ENCODE peak calls at places on chromosomes 12 and 14, in five cellular contexts. One of them, this sample, is unnamed.
A peak's percentile ranks its signal among the peaks of the same experiment; 100 is the strongest.

GRCh38 chr14:62187265-62187664 is 425.0 kb downstream of the SNAPC1 start:
- DNase-seq in mesendoderm: peak; percentile 89
- DNase-seq in IMR-90: no peak
- DNase-seq in H1: no peak
- DNase-seq in neuronal stem cell: peak; percentile 24
- DNase-seq in this sample: peak; percentile 52

GRCh38 chr12:126780343-126780742 is 1486.6 kb upstream of the TMEM132C start:
- DNase-seq in mesendoderm: no peak
- DNase-seq in H1: no peak
- DNase-seq in neuronal stem cell: no peak
- DNase-seq in IMR-90: no peak
- DNase-seq in this sample: no peak

GRCh38 chr14:99174081-99174851 is 97.7 kb downstream of the BCL11B start:
- DNase-seq in H1: peak; percentile 68
- DNase-seq in neuronal stem cell: no peak
- DNase-seq in mesendoderm: no peak
- DNase-seq in IMR-90: no peak
- DNase-seq in this sample: peak; percentile 85

GRCh38 chr12:105409881-105410471 is 79.5 kb downstream of the C12orf75 start:
- DNase-seq in IMR-90: no peak
- DNase-seq in H1: no peak
- DNase-seq in neuronal stem cell: no peak
- DNase-seq in mesendoderm: no peak
- DNase-seq in this sample: no peak

GRCh38 chr12:124678421-124678893 is 111.0 kb upstream of the NCOR2 start:
- DNase-seq in IMR-90: no peak
- DNase-seq in neuronal stem cell: no peak
- DNase-seq in H1: no peak
- DNase-seq in mesendoderm: no peak
- DNase-seq in this sample: no peak

GRCh38 chr12:67483871-67484554 is 164.5 kb upstream of the DYRK2 start:
- DNase-seq in IMR-90: no peak
- DNase-seq in mesendoderm: no peak
- DNase-seq in neuronal stem cell: no peak
- DNase-seq in H1: no peak
- DNase-seq in this sample: no peak

GRCh38 chr12:14258468-14258947 is 107.0 kb upstream of the ATF7IP start:
- DNase-seq in mesendoderm: peak; percentile 42
- DNase-seq in IMR-90: peak; percentile 7
- DNase-seq in neuronal stem cell: no peak
- DNase-seq in H1: no peak
- DNase-seq in this sample: no peak

GRCh38 chr12:109329710-109330109 is 18.0 kb upstream of the MYO1H start:
- DNase-seq in H1: no peak
- DNase-seq in IMR-90: no peak
- DNase-seq in mesendoderm: no peak
- DNase-seq in neuronal stem cell: no peak
- DNase-seq in this sample: no peak

GRCh38 chr14:101217972-101218371 is 314.4 kb upstream of the RTL1 start:
- DNase-seq in IMR-90: no peak
- DNase-seq in H1: peak; percentile 11
- DNase-seq in mesendoderm: no peak
- DNase-seq in neuronal stem cell: no peak
- DNase-seq in this sample: no peak

GRCh38 chr12:55624056-55624455 is 12.6 kb upstream of the OR10P1 start:
- DNase-seq in mesendoderm: no peak
- DNase-seq in neuronal stem cell: no peak
- DNase-seq in H1: no peak
- DNase-seq in IMR-90: no peak
- DNase-seq in this sample: no peak

GRCh38 chr14:23544511-23545447 is 6.8 kb downstream of the ZFHX2 start:
- DNase-seq in neuronal stem cell: no peak
- DNase-seq in H1: peak; percentile 81
- DNase-seq in mesendoderm: peak; percentile 80
- DNase-seq in IMR-90: no peak
- DNase-seq in this sample: peak; percentile 91

GRCh38 chr14:100028990-100029677 is 36.1 kb upstream of the EVL start:
- DNase-seq in IMR-90: peak; percentile 74
- DNase-seq in neuronal stem cell: no peak
- DNase-seq in H1: no peak
- DNase-seq in mesendoderm: no peak
- DNase-seq in this sample: no peak

GRCh38 chr12:56079729-56080555 is at the start of gene ERBB3:
- DNase-seq in IMR-90: peak; percentile 81
- DNase-seq in H1: peak; percentile 87
- DNase-seq in mesendoderm: peak; percentile 93
- DNase-seq in neuronal stem cell: peak; percentile 56
- DNase-seq in this sample: peak; percentile 93

GRCh38 chr14:63493246-63493645 is 49.9 kb downstream of the PPP2R5E start:
- DNase-seq in neuronal stem cell: peak; percentile 18
- DNase-seq in H1: no peak
- DNase-seq in IMR-90: peak; percentile 33
- DNase-seq in mesendoderm: peak; percentile 76
- DNase-seq in this sample: no peak

GRCh38 chr12:6038160-6038559 is 86.3 kb downstream of the VWF start:
- DNase-seq in IMR-90: peak; percentile 76
- DNase-seq in mesendoderm: peak; percentile 94
- DNase-seq in neuronal stem cell: peak; percentile 69
- DNase-seq in H1: peak; percentile 72
- DNase-seq in this sample: peak; percentile 95

GRCh38 chr12:6037459-6037858 is 87.0 kb downstream of the VWF start:
- DNase-seq in H1: no peak
- DNase-seq in IMR-90: no peak
- DNase-seq in mesendoderm: no peak
- DNase-seq in neuronal stem cell: no peak
- DNase-seq in this sample: no peak

GRCh38 chr12:6042447-6042846 is 82.0 kb downstream of the VWF start:
- DNase-seq in mesendoderm: no peak
- DNase-seq in H1: no peak
- DNase-seq in neuronal stem cell: no peak
- DNase-seq in IMR-90: no peak
- DNase-seq in this sample: no peak

GRCh38 chr12:6041891-6042290 is 82.6 kb downstream of the VWF start:
- DNase-seq in IMR-90: peak; percentile 62
- DNase-seq in mesendoderm: no peak
- DNase-seq in H1: no peak
- DNase-seq in neuronal stem cell: no peak
- DNase-seq in this sample: no peak

DNA sequence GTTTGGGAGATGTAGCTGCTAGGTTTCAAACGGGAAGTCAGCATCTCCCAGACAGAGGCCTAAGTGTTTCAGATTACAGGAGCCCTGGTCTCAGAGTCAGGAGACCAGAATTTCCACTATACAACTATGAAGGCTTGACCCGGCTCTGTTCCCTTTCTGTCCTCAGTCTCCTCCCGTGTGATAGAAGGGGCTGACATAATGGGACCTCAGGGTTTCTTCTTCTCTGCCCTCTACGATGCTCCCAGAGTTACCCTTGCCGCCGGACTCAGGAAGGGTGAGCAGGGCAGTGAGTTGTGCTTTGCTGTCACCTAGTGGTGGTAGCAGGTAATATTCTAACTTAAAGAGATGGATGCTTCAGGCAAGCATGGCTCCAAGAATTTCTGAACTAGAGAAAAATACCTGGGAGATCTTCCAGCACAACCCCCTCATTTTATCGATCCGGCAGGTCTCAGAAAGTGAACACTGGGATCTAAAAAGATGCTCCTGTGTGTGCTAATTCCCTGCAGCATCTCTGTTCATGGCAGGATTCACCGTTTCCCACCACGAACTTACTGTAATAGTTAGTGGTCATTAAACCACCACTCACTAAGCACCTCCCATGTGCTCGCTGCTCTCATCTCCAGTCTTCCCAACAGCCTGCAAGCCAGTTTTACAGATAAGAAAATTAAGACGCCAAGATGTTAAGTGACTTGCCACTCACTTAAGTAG is 84.4 kb downstream of the VWF start:
- DNase-seq in mesendoderm: peak; percentile 85
- DNase-seq in IMR-90: peak; percentile 74
- DNase-seq in neuronal stem cell: no peak
- DNase-seq in H1: peak; percentile 69
- DNase-seq in this sample: peak; percentile 84
- H4K8ac ChIP-seq in mesendoderm: no peak overlapping the region
- H4K8ac ChIP-seq in IMR-90: no peak overlapping the region
- H4K8ac ChIP-seq in neuronal stem cell: no peak overlapping the region
- H4K8ac ChIP-seq in H1: no peak overlapping the region
- H4K8ac ChIP-seq in this sample: peak overlapping the region; percentile 2

GRCh38 chr12:115404761-115405470 is 720.9 kb upstream of the TBX3 start:
- DNase-seq in neuronal stem cell: no peak
- DNase-seq in IMR-90: peak; percentile 92
- DNase-seq in H1: no peak
- DNase-seq in mesendoderm: no peak
- DNase-seq in this sample: no peak
- H2AK5ac ChIP-seq in neuronal stem cell: no peak overlapping the region
- H2AK5ac ChIP-seq in IMR-90: peak overlapping the region; percentile 73
- H2AK5ac ChIP-seq in H1: no peak overlapping the region
- H2AK5ac ChIP-seq in mesendoderm: no peak overlapping the region
- H2AK5ac ChIP-seq in this sample: no peak overlapping the region

DNA sequence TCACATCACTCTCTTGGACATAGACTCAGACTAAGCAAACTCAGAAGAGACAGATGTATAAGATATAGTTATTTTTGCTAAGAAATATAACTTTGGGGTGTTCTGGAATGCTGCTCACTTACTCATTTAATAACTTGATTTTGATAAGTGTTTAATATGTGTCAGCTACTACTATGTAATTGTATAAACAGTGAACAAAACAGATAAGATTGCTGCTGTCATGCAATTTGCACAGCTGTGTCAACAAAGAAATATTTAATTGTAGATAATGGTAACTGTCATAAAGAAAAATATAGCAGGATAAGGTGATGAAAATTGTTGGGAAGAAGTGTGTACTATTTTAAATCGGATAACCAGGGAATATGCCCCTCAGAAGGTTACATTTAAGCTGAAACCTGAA is 84.1 kb upstream of the ZDHHC17 start:
- DNase-seq in mesendoderm: no peak
- DNase-seq in IMR-90: peak; percentile 45
- DNase-seq in H1: no peak
- DNase-seq in neuronal stem cell: no peak
- DNase-seq in this sample: no peak
- H4K8ac ChIP-seq in mesendoderm: no peak overlapping the region
- H4K8ac ChIP-seq in IMR-90: no peak overlapping the region
- H4K8ac ChIP-seq in H1: no peak overlapping the region
- H4K8ac ChIP-seq in neuronal stem cell: no peak overlapping the region
- H4K8ac ChIP-seq in this sample: no peak overlapping the region

GRCh38 chr14:68632591-68632895 is 160.3 kb downstream of the ZFP36L1 start:
- DNase-seq in IMR-90: no peak
- DNase-seq in H1: peak; percentile 17
- DNase-seq in neuronal stem cell: no peak
- DNase-seq in mesendoderm: no peak
- DNase-seq in this sample: no peak
- H2AK5ac ChIP-seq in IMR-90: peak overlapping the region; percentile 53
- H2AK5ac ChIP-seq in H1: no peak overlapping the region
- H2AK5ac ChIP-seq in neuronal stem cell: peak overlapping the region; percentile 68
- H2AK5ac ChIP-seq in mesendoderm: no peak overlapping the region
- H2AK5ac ChIP-seq in this sample: no peak overlapping the region

DNA sequence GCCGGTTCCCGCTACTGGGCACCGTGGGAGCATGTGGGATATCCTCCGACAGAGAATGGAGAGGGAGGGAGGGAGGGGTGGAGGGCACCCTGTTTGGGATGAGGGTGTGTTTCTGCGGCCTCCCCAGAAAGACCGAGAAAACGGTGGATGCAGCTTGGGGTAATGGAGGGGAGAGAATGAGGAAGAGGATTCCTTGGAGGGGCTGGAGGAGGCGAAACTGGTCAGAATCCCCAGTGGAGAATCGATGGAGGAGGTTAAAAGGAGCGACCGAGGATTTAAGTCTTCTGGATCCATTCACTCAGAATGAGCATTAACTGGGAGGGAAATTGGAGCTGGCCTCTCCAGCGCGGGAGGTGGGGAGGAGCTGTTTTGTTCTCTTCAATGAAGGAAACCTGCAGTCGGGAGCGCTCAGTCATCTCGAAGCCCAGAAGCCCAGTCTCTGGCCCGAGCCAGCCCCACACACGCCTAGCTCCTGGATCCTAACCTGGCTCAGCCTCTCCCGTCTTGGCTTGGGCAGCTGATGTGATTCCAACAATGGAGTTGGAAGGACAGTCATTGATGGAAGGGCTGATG is 583 bp downstream of the ARG2 start:
- DNase-seq in IMR-90: peak; percentile 7
- DNase-seq in H1: peak; percentile 57
- DNase-seq in neuronal stem cell: peak; percentile 47
- DNase-seq in mesendoderm: peak; percentile 70
- DNase-seq in this sample: peak; percentile 58
- H4K8ac ChIP-seq in IMR-90: no peak overlapping the region
- H4K8ac ChIP-seq in H1: no peak overlapping the region
- H4K8ac ChIP-seq in neuronal stem cell: no peak overlapping the region
- H4K8ac ChIP-seq in mesendoderm: no peak overlapping the region
- H4K8ac ChIP-seq in this sample: no peak overlapping the region

DNA sequence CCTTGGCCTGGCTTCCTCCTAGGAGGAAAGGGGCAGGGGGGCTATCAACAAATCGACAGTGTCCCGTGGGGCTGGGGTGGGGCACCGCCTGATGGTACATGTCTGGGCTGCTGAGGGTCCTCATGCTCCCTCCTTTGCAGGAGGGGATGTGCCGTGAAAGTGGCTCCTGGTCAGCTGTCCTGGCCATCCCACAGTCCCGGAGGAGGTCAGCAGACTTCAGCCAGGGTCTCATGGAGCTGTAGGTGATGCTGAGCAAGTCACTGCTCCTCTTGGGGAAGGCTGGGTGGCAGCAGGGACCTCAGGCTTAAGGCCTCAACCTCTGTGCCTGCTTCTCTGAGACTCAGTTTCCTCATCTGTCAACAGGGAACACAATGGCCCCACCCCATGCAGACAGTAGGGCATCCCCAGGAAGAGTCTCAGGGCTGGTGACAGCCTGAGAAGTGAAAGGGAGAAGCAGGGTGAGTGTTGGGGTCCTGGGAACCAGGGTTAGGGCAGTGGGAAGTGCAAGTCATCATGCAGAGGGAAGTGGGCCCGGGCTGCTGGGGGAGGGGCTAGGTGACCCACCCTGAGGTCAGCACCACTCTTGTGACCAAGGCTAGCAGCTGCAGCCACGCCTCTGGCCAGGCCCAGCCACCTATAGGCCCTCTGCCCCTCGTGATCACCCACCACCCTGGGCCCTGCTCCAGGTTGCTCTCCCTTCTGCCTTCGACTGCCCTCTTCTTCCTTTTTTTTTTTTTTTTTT is 4.4 kb upstream of the TNFAIP2 start:
- DNase-seq in H1: no peak
- DNase-seq in mesendoderm: no peak
- DNase-seq in neuronal stem cell: no peak
- DNase-seq in IMR-90: no peak
- DNase-seq in this sample: no peak
- H2AK5ac ChIP-seq in H1: no peak overlapping the region
- H2AK5ac ChIP-seq in mesendoderm: no peak overlapping the region
- H2AK5ac ChIP-seq in neuronal stem cell: peak overlapping the region; percentile 99
- H2AK5ac ChIP-seq in IMR-90: peak overlapping the region; percentile 35
- H2AK5ac ChIP-seq in this sample: no peak overlapping the region